ENCODE peak calls at places on chromosome 10, in ten cellular contexts. X is IMR-90, B is HCT116, Q is coronary artery, U is foreskin fibroblast, T is PC-3, M is thoracic aorta, A is heart left ventricle, V is prostate gland, R is suprapubic skin. Z is an unnamed sample.

GRCh38 chr10:119693262-119693957 is 32.4 kb upstream of the INPP5F start:
- DNase-seq in Q (no peak), V (no peak), T (no peak), X (no peak), B (no peak), A (no peak), U (no peak), R (no peak), M (no peak), Z (no peak)

GRCh38 chr10:69318997-69319727 is 40.9 kb downstream of the HK1 start:
- DNase-seq in X (peak), R (peak), U (peak), B (no peak), M (peak), A (peak), Q (peak), V (peak), T (peak), Z (peak)

GRCh38 chr10:115558252-115558651 is 465.1 kb downstream of the ATRNL1 start:
- DNase-seq in U (no peak), V (no peak), X (no peak), T (no peak), R (no peak), Q (no peak), M (no peak), A (no peak), B (no peak), Z (no peak)

GRCh38 chr10:125417605-125418004 is 257.2 kb upstream of the CTBP2 start:
- DNase-seq in M (no peak), R (no peak), B (no peak), X (no peak), U (no peak), V (no peak), T (no peak), Q (no peak), A (no peak), Z (no peak)

GRCh38 chr10:25174461-25175230 is at the start of gene GPR158:
- DNase-seq in X (peak), B (peak), U (peak), M (peak), V (peak), A (peak), Q (peak), R (peak), T (peak), Z (peak)

GRCh38 chr10:36423821-36424248 is 701.6 kb upstream of the ANKRD30A start:
- DNase-seq in X (no peak), B (no peak), R (no peak), T (peak), U (no peak), A (no peak), M (no peak), V (peak), Q (no peak), Z (no peak)

GRCh38 chr10:5547934-5548660 is 23.3 kb downstream of the CALML3 start:
- DNase-seq in V (peak), Q (no peak), M (no peak), X (no peak), A (no peak), T (peak), R (peak), U (peak), B (peak), Z (no peak)

GRCh38 chr10:58158806-58159205 is 108.9 kb downstream of the IPMK start:
- DNase-seq in A (no peak), M (no peak), R (no peak), X (peak), B (no peak), V (no peak), T (no peak), U (peak), Q (no peak), Z (no peak)

GRCh38 chr10:58993480-58994221 is 182.8 kb upstream of the PHYHIPL start:
- DNase-seq in M (no peak), U (no peak), R (no peak), A (no peak), T (no peak), B (no peak), V (no peak), Q (no peak), X (no peak), Z (no peak)

GRCh38 chr10:49023752-49024151 is 84.1 kb upstream of the LRRC18 start:
- DNase-seq in M (no peak), Q (no peak), V (no peak), B (no peak), X (peak), U (no peak), T (no peak), R (no peak), A (no peak), Z (no peak)

GRCh38 chr10:6667679-6668270 is 87.7 kb upstream of the PRKCQ start:
- DNase-seq in U (peak), X (peak), R (no peak), A (no peak), Q (no peak), M (no peak), V (no peak), B (peak), T (peak), Z (peak)

GRCh38 chr10:5888352-5888751 is 1.3 kb downstream of the ANKRD16 start:
- DNase-seq in M (no peak), V (no peak), A (no peak), T (peak), B (no peak), R (no peak), Q (no peak), U (peak), X (peak), Z (no peak)

GRCh38 chr10:21273400-21273968 is 252.0 kb downstream of the SKIDA1 start:
- DNase-seq in V (no peak), A (no peak), Q (no peak), R (no peak), B (no peak), T (peak), X (no peak), M (no peak), U (no peak), Z (no peak)

GRCh38 chr10:124013916-124014315 is 79.5 kb downstream of the CHST15 start:
- DNase-seq in X (no peak), R (no peak), U (no peak), Q (no peak), T (no peak), V (no peak), M (no peak), A (no peak), B (no peak), Z (no peak)

GRCh38 chr10:104043854-104044253 is 41.8 kb downstream of the COL17A1 start:
- DNase-seq in X (no peak), B (no peak), M (no peak), U (no peak), Q (no peak), T (no peak), V (no peak), R (no peak), A (no peak), Z (no peak)

GRCh38 chr10:112793197-112793921 is 156.7 kb upstream of the TCF7L2 start:
- DNase-seq in A (no peak), R (no peak), B (no peak), V (no peak), T (peak), U (peak), Q (no peak), X (peak), M (no peak), Z (no peak)

GRCh38 chr10:22368976-22369375 is 23.7 kb downstream of the SPAG6 start:
- DNase-seq in Q (no peak), A (no peak), V (no peak), R (no peak), T (no peak), B (no peak), X (no peak), M (no peak), U (no peak), Z (no peak)

GRCh38 chr10:119355930-119356329 is 148.6 kb downstream of the GRK5 start:
- DNase-seq in X (no peak), B (peak), V (no peak), U (no peak), Q (no peak), R (no peak), T (peak), A (no peak), M (no peak), Z (no peak)

GRCh38 chr10:78417425-78418370 is 384.0 kb downstream of the RPS24 start:
- DNase-seq in Q (peak), T (no peak), V (no peak), B (no peak), U (no peak), A (no peak), R (peak), X (no peak), M (no peak), Z (no peak)

GRCh38 chr10:121289800-121290199 is 308.4 kb downstream of the FGFR2 start:
- DNase-seq in Q (no peak), M (no peak), A (no peak), B (no peak), V (no peak), R (no peak), X (no peak), U (no peak), T (no peak), Z (no peak)

GRCh38 chr10:35690534-35690933 is 48.4 kb upstream of the FZD8 start:
- DNase-seq in R (no peak), B (no peak), T (peak), Q (no peak), U (no peak), X (no peak), A (no peak), M (no peak), V (peak), Z (no peak)

GRCh38 chr10:72638586-72639440 is 12.9 kb upstream of the MICU1 start:
- DNase-seq in A (no peak), U (no peak), X (no peak), V (no peak), M (no peak), Q (no peak), T (peak), B (no peak), R (no peak), Z (no peak)

GRCh38 chr10:119149723-119150122 is 15.8 kb downstream of the SFXN4 start:
- DNase-seq in R (no peak), A (no peak), Q (no peak), T (no peak), M (no peak), V (no peak), B (no peak), U (no peak), X (no peak), Z (no peak)

GRCh38 chr10:68329506-68329861 is 2.4 kb upstream of the HNRNPH3 start:
- DNase-seq in A (no peak), T (no peak), M (no peak), B (no peak), U (no peak), R (no peak), X (no peak), Q (no peak), V (no peak), Z (no peak)

GRCh38 chr10:86104156-86104555 is 262.4 kb downstream of the GRID1 start:
- DNase-seq in A (no peak), R (no peak), Q (peak), V (no peak), T (no peak), B (no peak), X (no peak), U (no peak), M (no peak), Z (no peak)

GRCh38 chr10:86102031-86102430 is 264.6 kb downstream of the GRID1 start:
- DNase-seq in R (no peak), A (no peak), T (no peak), X (no peak), Q (no peak), U (no peak), V (no peak), M (no peak), B (no peak), Z (no peak)

GRCh38 chr10:86104611-86105145 is 261.9 kb downstream of the GRID1 start:
- DNase-seq in A (no peak), X (no peak), M (no peak), Q (peak), R (no peak), U (no peak), V (no peak), T (no peak), B (no peak), Z (no peak)

GRCh38 chr10:86102446-86102845 is 264.1 kb downstream of the GRID1 start:
- DNase-seq in M (no peak), V (no peak), A (no peak), U (no peak), T (no peak), R (no peak), X (no peak), Q (peak), B (no peak), Z (no peak)

DNA sequence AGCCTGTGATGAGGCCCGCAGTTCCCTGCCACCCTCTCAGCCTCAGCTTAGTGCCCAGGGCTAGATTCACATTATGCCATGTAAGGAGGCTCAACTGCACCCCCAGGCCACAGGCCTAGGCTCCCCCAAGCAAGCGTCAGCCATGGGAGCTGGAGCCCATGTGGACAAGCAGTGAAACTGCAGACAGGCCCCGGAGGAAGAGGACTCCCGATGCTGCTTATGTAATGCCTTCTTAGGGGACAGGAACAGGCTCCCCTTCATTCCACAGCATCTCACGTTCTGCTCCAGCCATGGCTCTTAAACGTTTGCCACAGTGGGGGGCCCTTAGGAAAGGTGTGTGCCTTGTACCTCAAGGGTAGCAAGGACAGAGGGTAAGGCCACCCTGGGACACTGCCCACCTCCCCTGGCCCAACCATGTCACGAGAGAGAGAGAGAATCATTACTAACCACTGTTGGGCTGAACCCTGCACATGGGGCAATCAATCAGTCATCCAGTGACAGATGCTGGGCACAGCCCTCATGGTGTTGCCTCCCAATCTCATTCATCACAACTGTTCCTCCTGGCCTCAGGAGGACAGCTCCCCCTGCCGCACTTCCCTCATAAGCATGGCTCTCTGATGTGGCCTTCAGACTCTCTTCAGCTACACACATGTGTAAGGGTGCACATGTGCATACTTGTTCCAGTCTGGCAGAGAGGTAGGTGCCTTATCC is 263.0 kb downstream of the GRID1 start:
- DNase-seq in B (no peak), X (no peak), A (no peak), R (no peak), Q (peak), T (no peak), V (no peak), M (no peak), U (no peak), Z (no peak)
- TF ChIP-seq CTCF in B (peak), X (no peak), A (no peak), R (no peak), Q (no peak), T (no peak), V (no peak), M (no peak), U (no peak), Z (no peak)

GRCh38 chr10:62017141-62017870 is 115.8 kb downstream of the ARID5B start:
- DNase-seq in A (no peak), Q (no peak), V (no peak), R (no peak), X (no peak), M (no peak), B (no peak), T (no peak), U (no peak), Z (no peak)
- H3K4me3 ChIP-seq in A (no peak), Q (no peak), V (no peak), R (no peak), X (no peak), M (peak), B (no peak), T (no peak), U (no peak), Z (no peak)

GRCh38 chr10:122503886-122504285 is 42.5 kb downstream of the HTRA1 start:
- DNase-seq in V (no peak), R (no peak), A (no peak), X (no peak), M (no peak), U (no peak), Q (no peak), B (no peak), T (no peak), Z (no peak)

GRCh38 chr10:122504551-122504950 is 43.2 kb downstream of the HTRA1 start:
- DNase-seq in T (peak), R (no peak), M (peak), V (peak), B (no peak), A (peak), U (peak), X (peak), Q (peak), Z (peak)

GRCh38 chr10:122507661-122508060 is 46.3 kb downstream of the HTRA1 start:
- DNase-seq in R (no peak), B (no peak), V (no peak), T (no peak), Q (no peak), X (no peak), M (no peak), A (no peak), U (no peak), Z (no peak)

GRCh38 chr10:122505011-122505410 is 43.7 kb downstream of the HTRA1 start:
- DNase-seq in U (no peak), B (no peak), R (no peak), V (no peak), X (no peak), M (no peak), A (no peak), T (no peak), Q (no peak), Z (no peak)

DNA sequence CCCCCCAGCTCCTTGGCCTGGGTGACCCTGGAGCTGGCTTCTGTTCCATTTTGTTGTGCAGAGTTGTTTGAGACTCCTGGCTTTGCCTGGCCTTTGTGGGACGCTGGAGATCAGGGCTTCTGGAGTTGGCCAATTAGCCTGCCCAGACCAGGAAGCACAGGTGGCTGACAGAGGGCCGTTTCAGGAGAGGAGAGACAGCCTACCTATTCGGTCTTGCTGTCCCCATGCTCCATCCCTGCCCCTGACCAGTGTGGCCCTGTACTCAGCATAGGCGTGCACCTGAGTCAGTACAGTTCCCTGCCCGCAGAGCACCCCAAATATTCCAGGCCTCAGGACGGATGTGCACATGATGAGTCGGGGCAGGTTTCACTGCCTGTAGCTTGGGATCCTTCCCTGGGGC is 44.5 kb downstream of the HTRA1 start:
- DNase-seq in V (no peak), Q (no peak), R (no peak), B (no peak), A (no peak), M (no peak), U (no peak), T (no peak), X (no peak), Z (no peak)
- TF ChIP-seq CTCF in V (no peak), Q (no peak), R (no peak), B (no peak), A (no peak), M (no peak), U (no peak), T (no peak), X (no peak), Z (no peak)

DNA sequence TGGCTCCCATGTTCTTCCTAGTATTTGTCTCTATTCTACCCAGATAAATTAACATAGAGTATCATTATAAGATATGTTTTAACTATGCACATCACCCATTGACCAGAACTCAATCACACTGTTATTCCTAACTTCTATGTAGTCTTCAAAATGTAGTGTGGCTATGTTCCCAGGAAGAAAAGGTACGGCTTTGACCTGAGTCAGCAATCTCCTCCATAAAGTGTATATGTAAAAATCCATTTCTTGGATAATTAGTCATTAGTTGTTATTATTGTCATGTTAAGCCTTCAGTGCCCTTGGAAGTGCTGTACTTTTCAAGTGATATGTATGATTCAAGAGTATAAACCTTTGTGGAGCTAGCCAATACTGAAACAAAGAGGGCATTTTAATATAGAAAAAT is 444.0 kb upstream of the ZWINT start:
- DNase-seq in B (no peak), Q (no peak), X (no peak), A (no peak), V (no peak), M (no peak), T (no peak), R (no peak), U (no peak), Z (no peak)
- H3K4me3 ChIP-seq in B (no peak), Q (no peak), X (no peak), A (no peak), V (no peak), M (no peak), T (no peak), R (no peak), U (no peak), Z (no peak)

DNA sequence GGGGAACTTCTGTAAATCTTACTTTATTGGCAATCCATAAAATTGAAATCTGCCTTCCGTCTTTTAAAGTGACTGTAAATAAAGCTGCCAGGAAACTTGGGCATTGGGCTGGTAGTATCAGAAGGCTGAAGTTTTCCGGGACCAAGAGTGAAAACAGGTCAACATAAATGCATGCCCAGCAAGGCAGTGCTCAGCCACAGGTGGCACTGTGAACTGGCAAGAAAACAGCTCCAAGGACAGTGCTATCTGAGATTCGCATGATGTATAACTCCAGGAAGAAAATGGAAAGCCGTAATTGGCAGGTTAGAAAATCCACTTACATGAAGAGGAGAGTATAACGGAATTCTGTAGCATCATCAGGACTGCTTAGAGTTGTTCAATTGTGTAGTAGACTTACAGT is 1.9 kb upstream of the INSYN2A start:
- DNase-seq in B (no peak), M (no peak), Q (no peak), T (no peak), A (no peak), X (no peak), U (no peak), V (no peak), R (no peak), Z (no peak)
- TF ChIP-seq CTCF in B (peak), M (no peak), Q (no peak), T (peak), A (no peak), X (peak), U (no peak), V (no peak), R (no peak), Z (no peak)